ENCODE peak calls at places on chromosomes 11 and 22, in four cellular contexts. O, N, I and J are unnamed samples.

GRCh38 chr11:117875397-117876048 is 935 bp downstream of the FXYD6 start:
- DNase-seq in N (no peak), I (no peak), O (peak; percentile 84), J (no peak)

GRCh38 chr11:7690648-7691047 is 15.6 kb downstream of the OVCH2 start:
- DNase-seq in N (no peak), I (no peak), O (no peak), J (no peak)

GRCh38 chr11:31875861-31876625 is 64.9 kb upstream of the PAX6 start:
- DNase-seq in O (no peak), I (no peak), N (no peak), J (peak; percentile 34)

GRCh38 chr22:45322873-45323525 is 13.3 kb downstream of the FAM118A start:
- DNase-seq in N (no peak), O (no peak), I (no peak), J (no peak)

GRCh38 chr11:83051760-83052671 is 19.7 kb downstream of the RAB30 start:
- DNase-seq in O (no peak), I (no peak), N (peak; percentile 97), J (no peak)

GRCh38 chr11:96486890-96487633 is 97.2 kb downstream of the JRKL start:
- DNase-seq in N (no peak), I (peak; percentile 52), O (peak; percentile 45), J (peak; percentile 3)

GRCh38 chr11:131626761-131627160 is 256.3 kb downstream of the NTM start:
- DNase-seq in I (no peak), N (no peak), O (peak; percentile 88), J (no peak)

GRCh38 chr22:22060200-22061084 is 77.9 kb upstream of the TOP3B start:
- DNase-seq in N (peak; percentile 12), I (no peak), O (no peak), J (peak; percentile 57)

GRCh38 chr22:19271856-19272535 is 19.5 kb downstream of the CLTCL1 start:
- DNase-seq in N (peak; percentile 71), I (peak; percentile 16), O (no peak), J (no peak)

GRCh38 chr11:70660889-70661197 is 262.5 kb downstream of the CTTN start:
- DNase-seq in O (no peak), I (no peak), N (no peak), J (no peak)

GRCh38 chr11:44065851-44066731 is at the start of gene ACCS:
- DNase-seq in I (peak; percentile 69), N (peak; percentile 80), O (peak; percentile 93), J (peak; percentile 84)

GRCh38 chr11:46120361-46120710 is 918 bp downstream of the PHF21A start:
- DNase-seq in I (no peak), O (no peak), N (no peak), J (peak; percentile 5)

GRCh38 chr11:122187373-122188165 is 71.6 kb upstream of the BLID start:
- DNase-seq in O (no peak), N (no peak), I (no peak), J (no peak)

GRCh38 chr11:34266090-34266912 is 91.5 kb downstream of the ABTB2 start:
- DNase-seq in O (no peak), I (peak; percentile 92), N (peak; percentile 77), J (no peak)